ENCODE peak calls at places on chromosomes 3 and 15, in eight cellular contexts. W is PC-9, D is PC-3, J is SK-N-SH, G is MM.1S, S is HCT116, P is hepatocyte, N is OCI-LY7. U is an unnamed sample.

GRCh38 chr3:195537995-195538394 is 5.1 kb downstream of the PPP1R2 start:
- DNase-seq in W (peak; percentile 34), D (no peak), J (no peak), G (peak; percentile 99), S (no peak), P (no peak), N (peak; percentile 93), U (no peak)

GRCh38 chr3:136277634-136278033 is 27.5 kb downstream of the PCCB start:
- DNase-seq in W (peak; percentile 36), D (no peak), J (no peak), G (peak; percentile 20), S (no peak), P (no peak), N (no peak), U (peak; percentile 71)

GRCh38 chr15:43525131-43525530 is 7.7 kb downstream of the MAP1A start:
- DNase-seq in W (no peak), D (no peak), J (no peak), G (no peak), S (no peak), P (no peak), N (no peak), U (no peak)

GRCh38 chr3:15102256-15102655 is 3.3 kb upstream of the RBSN start:
- DNase-seq in W (no peak), D (peak; percentile 48), J (no peak), G (no peak), S (no peak), P (no peak), N (no peak), U (no peak)

GRCh38 chr3:186254676-186255665 is 107.1 kb downstream of the DGKG start:
- DNase-seq in W (no peak), D (peak; percentile 29), J (no peak), G (no peak), S (no peak), P (no peak), N (peak; percentile 65), U (no peak)

GRCh38 chr3:139318431-139318816 is 25.4 kb upstream of the MRPS22 start:
- DNase-seq in W (no peak), D (no peak), J (peak; percentile 60), G (no peak), S (no peak), P (no peak), N (no peak), U (no peak)

GRCh38 chr3:108131105-108131794 is 40.4 kb upstream of the CD47 start:
- DNase-seq in W (peak; percentile 99), D (peak; percentile 95), J (no peak), G (no peak), S (peak; percentile 56), P (no peak), N (no peak), U (no peak)

GRCh38 chr3:48931944-48932580 is 13.4 kb downstream of the ARIH2 start:
- DNase-seq in W (no peak), D (no peak), J (peak; percentile 14), G (no peak), S (no peak), P (no peak), N (no peak), U (no peak)

GRCh38 chr3:159923961-159924360 is 64.7 kb upstream of the IL12A start:
- DNase-seq in W (no peak), D (no peak), J (no peak), G (no peak), S (no peak), P (no peak), N (no peak), U (no peak)

GRCh38 chr3:154100556-154100955 is 20.6 kb upstream of the ARHGEF26 start:
- DNase-seq in W (no peak), D (no peak), J (no peak), G (no peak), S (no peak), P (no peak), N (no peak), U (no peak)

GRCh38 chr3:88132894-88133293 is 16.9 kb upstream of the C3orf38 start:
- DNase-seq in W (no peak), D (no peak), J (no peak), G (no peak), S (no peak), P (no peak), N (no peak), U (no peak)

DNA sequence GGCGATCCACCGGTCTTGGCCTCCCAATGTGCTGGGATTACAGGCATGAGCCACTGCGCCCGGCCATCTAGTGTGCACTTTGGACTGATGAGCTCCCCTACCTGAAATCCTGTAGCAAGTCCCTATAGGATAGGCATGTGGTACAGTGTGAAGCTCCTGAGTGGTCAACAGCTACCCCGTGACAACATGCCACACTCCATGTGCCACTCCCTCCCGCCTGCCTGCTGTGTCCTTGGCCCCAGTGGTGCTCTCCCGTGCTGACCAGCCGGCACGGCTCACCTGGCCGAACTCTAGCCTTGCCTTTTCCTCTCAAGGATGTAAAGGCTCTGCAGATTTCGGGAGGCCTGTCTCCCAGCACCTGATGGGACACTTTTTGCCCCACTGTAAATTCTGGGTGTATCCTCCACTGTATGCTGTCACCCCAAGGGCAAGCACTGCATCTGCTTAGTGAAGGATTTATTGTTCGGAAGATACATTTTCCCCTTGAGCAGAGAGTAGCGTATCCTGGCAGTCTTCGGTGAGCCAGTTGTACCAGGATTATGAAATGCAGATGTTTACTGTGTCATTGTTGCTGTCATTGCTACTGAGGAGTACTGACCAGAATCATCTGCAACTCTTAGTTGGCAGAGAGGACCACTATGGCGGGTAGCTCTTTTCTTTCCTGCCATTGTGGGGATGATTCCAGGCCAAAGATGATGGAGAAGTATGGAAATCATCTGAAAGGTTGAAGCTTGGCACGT is 64.7 kb downstream of the IGF1R start:
- DNase-seq in W (no peak), D (no peak), J (peak; percentile 36), G (no peak), S (no peak), P (no peak), N (no peak), U (no peak)
- H3K9me2 ChIP-seq in W (no peaks in the 10 kb centered on the region), D (no peaks in the 10 kb centered on the region), J (no peaks in the 10 kb centered on the region), G (no peaks in the 10 kb centered on the region), S (no peaks in the 10 kb centered on the region), P (no peaks in the 10 kb centered on the region), N (no peaks in the 10 kb centered on the region), U (no peaks in the 10 kb centered on the region)

DNA sequence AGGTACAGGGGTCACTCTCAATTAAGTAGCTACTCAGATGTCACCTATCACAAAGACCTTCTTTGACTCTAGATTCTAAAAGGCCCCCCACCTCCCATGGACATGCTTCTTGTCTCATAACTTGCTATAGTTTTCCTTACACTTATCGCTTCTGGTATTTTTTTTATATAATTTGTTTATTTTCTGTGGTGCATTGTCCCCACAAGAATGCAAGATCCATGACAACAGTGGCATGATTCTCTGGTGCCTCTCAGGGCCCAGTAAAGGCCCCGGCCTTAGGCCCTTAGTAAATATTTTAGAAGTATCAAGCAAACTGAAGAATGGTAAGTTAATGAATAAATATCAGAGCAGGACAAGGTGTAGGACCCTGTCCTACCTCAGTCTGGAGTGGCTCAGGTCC is 248.6 kb downstream of the CBLB start:
- DNase-seq in W (no peak), D (no peak), J (no peak), G (no peak), S (no peak), P (no peak), N (no peak), U (no peak)
- H3K4me1 ChIP-seq in W (no peaks in the 10 kb centered on the region), D (no peaks in the 10 kb centered on the region), J (no peaks in the 10 kb centered on the region), G (no peaks in the 10 kb centered on the region), S (no peaks in the 10 kb centered on the region), P (no peaks in the 10 kb centered on the region), N (no peaks in the 10 kb centered on the region), U (no peaks in the 10 kb centered on the region)

GRCh38 chr15:95375281-95375680 is 955.2 kb upstream of the NR2F2 start:
- DNase-seq in W (no peak), D (no peak), J (no peak), G (no peak), S (no peak), P (no peak), N (no peak), U (no peak)

GRCh38 chr15:95371664-95372063 is 958.8 kb upstream of the NR2F2 start:
- DNase-seq in W (no peak), D (peak; percentile 22), J (no peak), G (peak; percentile 24), S (no peak), P (no peak), N (no peak), U (no peak)

GRCh38 chr15:95377251-95377852 is 953.1 kb upstream of the NR2F2 start:
- DNase-seq in W (no peak), D (no peak), J (no peak), G (no peak), S (no peak), P (no peak), N (no peak), U (no peak)
- TF ChIP-seq CTCF in W (no peak), D (no peak), J (no peak), G (no peak), S (no peak), P (no peak), N (no peak), U (no peak)

GRCh38 chr3:55297235-55297634 is 189.9 kb downstream of the WNT5A start:
- DNase-seq in W (no peak), D (no peak), J (no peak), G (no peak), S (no peak), P (no peak), N (no peak), U (no peak)
- H3K9me2 ChIP-seq in W (no peaks in the 10 kb centered on the region), D (no peaks in the 10 kb centered on the region), J (no peaks in the 10 kb centered on the region), G (no peaks in the 10 kb centered on the region), S (no peaks in the 10 kb centered on the region), P (no peaks in the 10 kb centered on the region), N (no peaks in the 10 kb centered on the region), U (no peaks in the 10 kb centered on the region)

GRCh38 chr15:84917452-84917851 is 33.0 kb downstream of the SLC28A1 start:
- DNase-seq in W (no peak), D (no peak), J (no peak), G (no peak), S (no peak), P (no peak), N (no peak), U (no peak)

GRCh38 chr15:84915011-84915958 is 30.8 kb downstream of the SLC28A1 start:
- DNase-seq in W (peak; percentile 95), D (peak; percentile 91), J (peak; percentile 90), G (peak; percentile 87), S (peak; percentile 81), P (peak; percentile 94), N (peak; percentile 16), U (peak; percentile 16)

GRCh38 chr15:84910928-84911623 is 26.6 kb downstream of the SLC28A1 start:
- DNase-seq in W (peak; percentile 71), D (no peak), J (no peak), G (no peak), S (no peak), P (no peak), N (no peak), U (no peak)

GRCh38 chr15:84911879-84912660 is 27.6 kb downstream of the SLC28A1 start:
- DNase-seq in W (peak; percentile 99), D (peak; percentile 96), J (no peak), G (peak; percentile 17), S (peak; percentile 71), P (peak; percentile 73), N (no peak), U (no peak)

GRCh38 chr15:84914351-84914750 is 29.9 kb downstream of the SLC28A1 start:
- DNase-seq in W (no peak), D (no peak), J (no peak), G (no peak), S (no peak), P (no peak), N (no peak), U (no peak)
- H3K4me1 ChIP-seq in W (peaks cover 71% of the 10 kb centered on the region), D (peaks cover 58% of the 10 kb centered on the region), J (peaks cover 38% of the 10 kb centered on the region), G (peaks cover 20% of the 10 kb centered on the region), S (peaks cover 44% of the 10 kb centered on the region), P (peaks cover 38% of the 10 kb centered on the region), N (no peaks in the 10 kb centered on the region), U (no peaks in the 10 kb centered on the region)

U was measured in GM23338.